ENCODE peak calls at places on chromosomes 7 and 10, in five cellular contexts. R is stomach, L is sigmoid colon, O is HepG2, D is transverse colon. A is an unnamed sample.

GRCh38 chr7:4042402-4042801 is 639.7 kb upstream of the FOXK1 start:
- DNase-seq in R (no peak), L (no peak), O (no peak), D (no peak), A (no peak)

GRCh38 chr7:115676080-115676479 is 354.5 kb downstream of the TFEC start:
- DNase-seq in R (no peak), L (peak; percentile 70), O (no peak), D (peak; percentile 18), A (peak; percentile 25)

GRCh38 chr7:66921396-66921917 is 432 bp downstream of the TMEM248 start:
- DNase-seq in R (peak; percentile 73), L (peak; percentile 70), O (no peak), D (peak; percentile 23), A (peak; percentile 28)

GRCh38 chr7:118085000-118085399 is 99.0 kb upstream of the LSM8 start:
- DNase-seq in R (no peak), L (no peak), O (no peak), D (no peak), A (no peak)

GRCh38 chr7:7237201-7237977 is 55.0 kb downstream of the C1GALT1 start:
- DNase-seq in R (no peak), L (no peak), O (no peak), D (no peak), A (no peak)

GRCh38 chr7:25122373-25122772 is 2.7 kb downstream of the CYCS start:
- DNase-seq in R (no peak), L (no peak), O (no peak), D (no peak), A (no peak)

GRCh38 chr10:79463578-79464496 is 18.4 kb upstream of the ZCCHC24 start:
- DNase-seq in R (no peak), L (no peak), O (no peak), D (no peak), A (no peak)

GRCh38 chr7:146661929-146662328 is 545.3 kb downstream of the CNTNAP2 start:
- DNase-seq in R (no peak), L (no peak), O (no peak), D (no peak), A (no peak)

GRCh38 chr10:47248436-47249090 is 51.4 kb upstream of the GDF10 start:
- DNase-seq in R (no peak), L (peak; percentile 48), O (no peak), D (no peak), A (no peak)

GRCh38 chr7:20351901-20352300 is 21.2 kb downstream of the ITGB8 start:
- DNase-seq in R (no peak), L (no peak), O (no peak), D (no peak), A (no peak)

GRCh38 chr10:6035926-6036575 is 26.1 kb downstream of the IL2RA start:
- DNase-seq in R (no peak), L (peak; percentile 5), O (no peak), D (no peak), A (no peak)

GRCh38 chr7:157090485-157091165 is 48.1 kb upstream of the UBE3C start:
- DNase-seq in R (no peak), L (peak; percentile 12), O (no peak), D (no peak), A (peak; percentile 66)

GRCh38 chr10:77531441-77532001 is 106.1 kb downstream of the KCNMA1 start:
- DNase-seq in R (no peak), L (peak; percentile 82), O (no peak), D (no peak), A (peak; percentile 46)

GRCh38 chr7:4240813-4241612 is 441.1 kb upstream of the FOXK1 start:
- DNase-seq in R (no peak), L (no peak), O (no peak), D (no peak), A (no peak)

DNA sequence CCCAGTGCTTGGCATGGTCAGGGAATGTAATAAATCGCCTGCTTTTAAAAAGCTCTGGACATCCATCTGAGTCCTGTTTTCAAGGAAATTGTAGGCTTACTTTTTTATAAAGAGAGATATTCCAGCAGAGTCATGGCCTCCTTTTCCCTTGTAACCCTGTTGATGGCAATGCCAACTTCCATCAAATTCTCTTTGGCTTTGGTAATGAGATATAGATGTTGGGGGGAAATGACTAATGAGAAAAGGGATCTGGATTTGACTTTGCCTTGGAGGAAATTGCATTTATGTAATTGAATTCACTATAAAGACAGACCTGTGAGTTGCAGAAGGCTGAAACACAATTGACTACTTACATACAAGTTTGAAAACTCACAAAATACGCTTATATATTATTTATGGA is 347.5 kb downstream of the GPR158 start:
- DNase-seq in R (no peak), L (no peak), O (no peak), D (no peak), A (no peak)
- TF ChIP-seq POLR2AphosphoS5 in R (no peak), L (no peak), O (no peak), D (no peak), A (no peak)

GRCh38 chr10:119259345-119259744 is 52.0 kb downstream of the GRK5 start:
- DNase-seq in R (no peak), L (no peak), O (no peak), D (no peak), A (no peak)
- TF ChIP-seq CTCF in R (no peak), L (no peak), O (no peak), D (no peak), A (no peak)

GRCh38 chr7:105806592-105807266 is 69.7 kb downstream of the ATXN7L1 start:
- DNase-seq in R (peak; percentile 35), L (no peak), O (no peak), D (peak; percentile 24), A (peak; percentile 38)
- TF ChIP-seq EP300 in R (no peak), L (no peak), O (no peak), D (no peak), A (no peak)

GRCh38 chr7:26153823-26154783 is 2.1 kb downstream of the NFE2L3 start:
- DNase-seq in R (peak; percentile 77), L (no peak), O (no peak), D (peak; percentile 82), A (peak; percentile 36)

GRCh38 chr7:26151096-26151495 is 902 bp upstream of the NFE2L3 start:
- DNase-seq in R (no peak), L (no peak), O (no peak), D (no peak), A (no peak)

GRCh38 chr7:26151953-26152781 is at the start of gene NFE2L3:
- DNase-seq in R (peak; percentile 90), L (peak; percentile 69), O (peak; percentile 76), D (peak; percentile 92), A (peak; percentile 97)

GRCh38 chr7:26151650-26151952 is 397 bp upstream of the NFE2L3 start:
- DNase-seq in R (no peak), L (no peak), O (no peak), D (no peak), A (no peak)

DNA sequence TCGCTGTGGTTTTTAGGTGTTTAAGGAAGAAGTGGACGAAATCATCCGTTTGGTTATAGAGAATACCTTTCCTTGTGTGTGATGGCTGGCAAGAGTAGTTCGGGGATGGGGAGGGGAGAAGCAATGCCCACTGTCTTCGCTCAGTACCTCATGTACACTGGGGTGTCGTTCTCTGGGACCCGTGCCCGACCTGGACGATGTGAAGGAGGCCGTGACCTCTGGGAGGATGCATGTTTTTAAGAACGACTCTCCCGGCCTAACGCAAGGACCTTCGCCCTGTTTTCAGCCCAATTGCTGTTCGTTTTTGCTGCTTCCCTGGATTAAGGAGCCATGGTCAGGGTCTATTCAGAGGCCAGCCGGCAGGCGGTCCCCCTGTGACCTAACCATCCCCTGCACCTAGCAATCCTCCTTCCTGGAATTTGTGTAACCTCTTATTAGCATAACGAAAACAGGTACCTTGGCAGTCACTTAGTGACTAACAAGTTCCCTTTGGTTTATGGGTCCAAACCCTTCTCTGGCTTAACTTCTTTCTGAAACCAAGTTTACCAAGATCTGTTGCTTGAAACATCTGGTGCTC is 1.3 kb downstream of the NFE2L3 start:
- DNase-seq in R (no peak), L (no peak), O (no peak), D (peak; percentile 23), A (no peak)
- TF ChIP-seq POLR2AphosphoS5 in R (no peak), L (no peak), O (no peak), D (no peak), A (no peak)

A was measured in upper lobe of left lung.